ENCODE peak calls at places on chromosomes 11 and 22, in nine cellular contexts. One of them, this sample, is unnamed.

GRCh38 chr11:128208329-128209220 is 378.8 kb downstream of the ETS1 start:
- DNase-seq in stimulated activated CD4-positive, alpha-beta T cell treated with anti-CD3 and anti-CD28 coated beads, Interleukin-15, amount 100 ng/mL, for 1 hour: no peak
- DNase-seq in aorta: peak; percentile 61
- DNase-seq in NCI-H69: no peak
- DNase-seq in activated CD4-positive, CD25-positive, alpha-beta regulatory T cell: no peak
- DNase-seq in activated CD8-positive, alpha-beta memory T cell treated with anti-CD3 and anti-CD28 coated beads for 48 hours: no peak
- DNase-seq in T follicular helper cell: no peak
- DNase-seq in omental fat pad: no peak
- DNase-seq in fibroblast of lung: peak; percentile 98
- DNase-seq in this sample: no peak

GRCh38 chr22:37419916-37420655 is 7.2 kb downstream of the ELFN2 start:
- DNase-seq in stimulated activated CD4-positive, alpha-beta T cell treated with anti-CD3 and anti-CD28 coated beads, Interleukin-15, amount 100 ng/mL, for 1 hour: no peak
- DNase-seq in aorta: no peak
- DNase-seq in NCI-H69: peak; percentile 24
- DNase-seq in activated CD4-positive, CD25-positive, alpha-beta regulatory T cell: no peak
- DNase-seq in activated CD8-positive, alpha-beta memory T cell treated with anti-CD3 and anti-CD28 coated beads for 48 hours: no peak
- DNase-seq in T follicular helper cell: no peak
- DNase-seq in omental fat pad: no peak
- DNase-seq in fibroblast of lung: peak; percentile 36
- DNase-seq in this sample: no peak

GRCh38 chr22:46329616-46330015 is 5.9 kb upstream of the TRMU start:
- DNase-seq in stimulated activated CD4-positive, alpha-beta T cell treated with anti-CD3 and anti-CD28 coated beads, Interleukin-15, amount 100 ng/mL, for 1 hour: no peak
- DNase-seq in aorta: peak; percentile 6
- DNase-seq in NCI-H69: no peak
- DNase-seq in activated CD4-positive, CD25-positive, alpha-beta regulatory T cell: no peak
- DNase-seq in activated CD8-positive, alpha-beta memory T cell treated with anti-CD3 and anti-CD28 coated beads for 48 hours: no peak
- DNase-seq in T follicular helper cell: no peak
- DNase-seq in omental fat pad: no peak
- DNase-seq in fibroblast of lung: no peak
- DNase-seq in this sample: no peak

GRCh38 chr11:61024938-61025818 is 53.7 kb downstream of the CD6 start:
- DNase-seq in stimulated activated CD4-positive, alpha-beta T cell treated with anti-CD3 and anti-CD28 coated beads, Interleukin-15, amount 100 ng/mL, for 1 hour: no peak
- DNase-seq in aorta: no peak
- DNase-seq in NCI-H69: no peak
- DNase-seq in activated CD4-positive, CD25-positive, alpha-beta regulatory T cell: no peak
- DNase-seq in activated CD8-positive, alpha-beta memory T cell treated with anti-CD3 and anti-CD28 coated beads for 48 hours: no peak
- DNase-seq in T follicular helper cell: no peak
- DNase-seq in omental fat pad: no peak
- DNase-seq in fibroblast of lung: no peak
- DNase-seq in this sample: no peak

GRCh38 chr22:40404251-40405177 is 34.1 kb downstream of the SGSM3 start:
- DNase-seq in stimulated activated CD4-positive, alpha-beta T cell treated with anti-CD3 and anti-CD28 coated beads, Interleukin-15, amount 100 ng/mL, for 1 hour: no peak
- DNase-seq in aorta: no peak
- DNase-seq in NCI-H69: no peak
- DNase-seq in activated CD4-positive, CD25-positive, alpha-beta regulatory T cell: no peak
- DNase-seq in activated CD8-positive, alpha-beta memory T cell treated with anti-CD3 and anti-CD28 coated beads for 48 hours: no peak
- DNase-seq in T follicular helper cell: no peak
- DNase-seq in omental fat pad: no peak
- DNase-seq in fibroblast of lung: no peak
- DNase-seq in this sample: no peak

GRCh38 chr11:78460468-78460867 is 42.8 kb upstream of the GAB2 start:
- DNase-seq in stimulated activated CD4-positive, alpha-beta T cell treated with anti-CD3 and anti-CD28 coated beads, Interleukin-15, amount 100 ng/mL, for 1 hour: no peak
- DNase-seq in aorta: no peak
- DNase-seq in NCI-H69: no peak
- DNase-seq in activated CD4-positive, CD25-positive, alpha-beta regulatory T cell: no peak
- DNase-seq in activated CD8-positive, alpha-beta memory T cell treated with anti-CD3 and anti-CD28 coated beads for 48 hours: no peak
- DNase-seq in T follicular helper cell: no peak
- DNase-seq in omental fat pad: no peak
- DNase-seq in fibroblast of lung: peak; percentile 45
- DNase-seq in this sample: no peak

GRCh38 chr11:119367661-119368120 is 13.8 kb downstream of the USP2 start:
- DNase-seq in stimulated activated CD4-positive, alpha-beta T cell treated with anti-CD3 and anti-CD28 coated beads, Interleukin-15, amount 100 ng/mL, for 1 hour: no peak
- DNase-seq in aorta: no peak
- DNase-seq in NCI-H69: no peak
- DNase-seq in activated CD4-positive, CD25-positive, alpha-beta regulatory T cell: no peak
- DNase-seq in activated CD8-positive, alpha-beta memory T cell treated with anti-CD3 and anti-CD28 coated beads for 48 hours: no peak
- DNase-seq in T follicular helper cell: no peak
- DNase-seq in omental fat pad: no peak
- DNase-seq in fibroblast of lung: no peak
- DNase-seq in this sample: no peak

GRCh38 chr11:71563401-71563800 is 2.0 kb upstream of the KRTAP5-10 start:
- DNase-seq in stimulated activated CD4-positive, alpha-beta T cell treated with anti-CD3 and anti-CD28 coated beads, Interleukin-15, amount 100 ng/mL, for 1 hour: no peak
- DNase-seq in aorta: no peak
- DNase-seq in NCI-H69: peak; percentile 31
- DNase-seq in activated CD4-positive, CD25-positive, alpha-beta regulatory T cell: no peak
- DNase-seq in activated CD8-positive, alpha-beta memory T cell treated with anti-CD3 and anti-CD28 coated beads for 48 hours: no peak
- DNase-seq in T follicular helper cell: no peak
- DNase-seq in omental fat pad: no peak
- DNase-seq in fibroblast of lung: peak; percentile 39
- DNase-seq in this sample: peak; percentile 4

GRCh38 chr11:117819096-117820040 is 5.2 kb downstream of the FXYD2 start:
- DNase-seq in stimulated activated CD4-positive, alpha-beta T cell treated with anti-CD3 and anti-CD28 coated beads, Interleukin-15, amount 100 ng/mL, for 1 hour: no peak
- DNase-seq in aorta: peak; percentile 76
- DNase-seq in NCI-H69: peak; percentile 82
- DNase-seq in activated CD4-positive, CD25-positive, alpha-beta regulatory T cell: no peak
- DNase-seq in activated CD8-positive, alpha-beta memory T cell treated with anti-CD3 and anti-CD28 coated beads for 48 hours: no peak
- DNase-seq in T follicular helper cell: no peak
- DNase-seq in omental fat pad: no peak
- DNase-seq in fibroblast of lung: peak; percentile 54
- DNase-seq in this sample: no peak

This sample was measured in activated CD4-positive, alpha-beta T cell treated with anti-CD3 and anti-CD28 coated beads, Interleukin-2, amount 50 U/mL, for 24 hours.